ENCODE peak calls at places on chromosomes 13 and 19, in four cellular contexts. C, I, O and B are unnamed samples.

GRCh38 chr13:105273665-105274222 is 1261.7 kb downstream of the EFNB2 start:
- DNase-seq in O (no peak), I (no peak), C (no peak), B (no peak)

GRCh38 chr13:94435604-94436226 is 43.8 kb downstream of the DCT start:
- DNase-seq in C (peak), O (peak), I (no peak), B (peak)

GRCh38 chr19:1811942-1812425 is at the start of gene ATP8B3:
- DNase-seq in C (no peak), I (no peak), O (no peak), B (no peak)

GRCh38 chr13:80010846-80011245 is 330.1 kb downstream of the SPRY2 start:
- DNase-seq in O (no peak), C (no peak), I (no peak), B (no peak)

GRCh38 chr13:50082426-50083283 is 67.4 kb downstream of the KCNRG start:
- DNase-seq in I (peak), C (peak), O (peak), B (peak)

GRCh38 chr13:38308736-38309135 is 40.9 kb upstream of the UFM1 start:
- DNase-seq in I (no peak), O (peak), C (no peak), B (no peak)

GRCh38 chr19:1312732-1313694 is 27.3 kb downstream of the EFNA2 start:
- DNase-seq in C (no peak), O (peak), I (no peak), B (no peak)

GRCh38 chr13:56317839-56318238 is 822.9 kb upstream of the PRR20A start:
- DNase-seq in I (no peak), O (no peak), C (no peak), B (peak)

GRCh38 chr13:45142440-45143345 is 22.4 kb downstream of the GTF2F2 start:
- DNase-seq in I (no peak), C (no peak), O (peak), B (no peak)

GRCh38 chr13:51560336-51560735 is 23.9 kb upstream of the WDFY2 start:
- DNase-seq in C (no peak), O (no peak), I (no peak), B (no peak)

GRCh38 chr13:77305276-77305675 is 21.6 kb downstream of the MYCBP2 start:
- DNase-seq in I (no peak), C (no peak), O (no peak), B (no peak)

GRCh38 chr13:113351514-113352026 is 12.4 kb downstream of the GRTP1 start:
- DNase-seq in I (no peak), C (no peak), O (no peak), B (no peak)

GRCh38 chr13:73677041-73677589 is 457.1 kb downstream of the KLF12 start:
- DNase-seq in O (peak), C (no peak), I (no peak), B (no peak)

GRCh38 chr19:40811478-40812341 is 12.7 kb downstream of the EGLN2 start:
- DNase-seq in I (no peak), O (no peak), C (no peak), B (no peak)

GRCh38 chr13:65881561-65882155 is 1348.5 kb downstream of the PCDH9 start:
- DNase-seq in C (no peak), O (no peak), I (no peak), B (no peak)

GRCh38 chr13:86572115-86572514 is 772.9 kb upstream of the SLITRK6 start:
- DNase-seq in C (no peak), O (peak), I (no peak), B (no peak)

GRCh38 chr13:79525458-79525857 is 44.5 kb downstream of the NDFIP2 start:
- DNase-seq in I (no peak), O (peak), C (no peak), B (no peak)

GRCh38 chr19:30214651-30215051 is 157.5 kb upstream of the ZNF536 start:
- DNase-seq in I (no peak), O (no peak), C (no peak), B (no peak)